ENCODE peak calls at places on chromosomes 6 and 20, in seven cellular contexts. S is HCT116, X is SK-N-SH, R is K562, H is HepG2, C is H1, F is GM12878. P is an unnamed sample.
A peak's percentile ranks its signal among the peaks of the same experiment; 100 is the strongest.

GRCh38 chr20:24694157-24694726 is 224.8 kb downstream of the SYNDIG1 start:
- DNase-seq in H (no peak), R (no peak), F (no peak), X (peak; percentile 6), S (no peak), C (peak; percentile 27), P (no peak)

GRCh38 chr6:35049885-35050284 is 91.3 kb downstream of the TCP11 start:
- DNase-seq in R (peak; percentile 14), C (no peak), F (no peak), S (no peak), X (peak; percentile 66), H (no peak), P (no peak)

GRCh38 chr6:36841756-36842155 is 2.5 kb upstream of the CPNE5 start:
- DNase-seq in C (no peak), F (no peak), H (no peak), X (no peak), S (no peak), R (no peak), P (no peak)

GRCh38 chr20:51650685-51651134 is 108.2 kb upstream of the NFATC2 start:
- DNase-seq in H (no peak), F (no peak), S (peak; percentile 15), R (no peak), C (no peak), X (no peak), P (no peak)

GRCh38 chr6:116387374-116387773 is 16.6 kb downstream of the DSE start:
- DNase-seq in S (peak; percentile 55), C (no peak), X (no peak), F (no peak), R (no peak), H (no peak), P (no peak)

GRCh38 chr6:3984494-3984893 is 94.4 kb downstream of the FAM217A start:
- DNase-seq in R (no peak), H (no peak), X (no peak), F (no peak), C (no peak), S (no peak), P (no peak)

GRCh38 chr20:47167846-47168245 is 188.7 kb downstream of the ZMYND8 start:
- DNase-seq in X (no peak), S (no peak), R (no peak), H (no peak), C (no peak), F (no peak), P (no peak)

GRCh38 chr6:160974304-160974771 is 17.2 kb upstream of the MAP3K4 start:
- DNase-seq in H (no peak), X (no peak), C (no peak), R (peak; percentile 74), S (no peak), F (no peak), P (no peak)

GRCh38 chr20:35066194-35066593 is 26.4 kb downstream of the TRPC4AP start:
- DNase-seq in R (no peak), X (no peak), S (no peak), H (no peak), F (no peak), C (no peak), P (no peak)

GRCh38 chr6:74368746-74369145 is 672.7 kb downstream of the CD109 start:
- DNase-seq in F (no peak), S (no peak), H (no peak), R (no peak), C (no peak), X (no peak), P (no peak)

GRCh38 chr6:134295953-134296553 is 21.9 kb downstream of the SGK1 start:
- DNase-seq in S (peak; percentile 12), X (no peak), F (no peak), C (no peak), R (peak; percentile 91), H (peak; percentile 54), P (no peak)

GRCh38 chr6:145731432-145731831 is 3.9 kb downstream of the EPM2A start:
- DNase-seq in F (no peak), R (peak; percentile 32), S (no peak), C (no peak), H (no peak), X (no peak), P (no peak)

GRCh38 chr6:112036088-112036637 is 17.7 kb upstream of the CCN6 start:
- DNase-seq in C (no peak), X (no peak), H (no peak), F (no peak), R (no peak), S (no peak), P (no peak)

GRCh38 chr6:84093405-84094049 is 60.0 kb downstream of the MRAP2 start:
- DNase-seq in S (no peak), H (no peak), C (no peak), X (no peak), F (no peak), R (peak; percentile 47), P (no peak)

GRCh38 chr20:43974665-43975064 is 60.0 kb downstream of the TOX2 start:
- DNase-seq in X (no peak), S (no peak), H (no peak), R (no peak), F (no peak), C (no peak), P (no peak)

GRCh38 chr6:160293844-160294243 is 35.2 kb upstream of the SLC22A2 start:
- DNase-seq in S (no peak), R (no peak), F (no peak), X (no peak), H (no peak), C (no peak), P (no peak)

DNA sequence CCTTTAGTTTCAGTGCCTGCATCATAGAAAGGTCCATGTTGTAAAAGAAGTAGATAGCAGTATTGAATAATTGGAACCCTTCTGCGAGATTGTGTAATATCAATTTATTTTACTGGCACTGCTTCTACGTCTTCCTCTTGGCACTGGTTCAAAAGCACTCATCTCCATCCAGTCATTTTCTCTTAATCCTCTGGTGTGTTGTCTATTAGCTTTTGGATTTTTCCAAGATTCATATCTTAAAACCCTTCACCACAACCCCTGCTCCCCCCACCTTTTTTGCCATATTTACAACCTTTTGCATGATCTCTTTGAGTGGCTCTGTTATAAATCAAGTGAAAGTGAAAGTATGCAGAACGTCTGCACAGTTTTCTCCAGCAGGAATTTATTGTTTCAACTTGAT is 76.6 kb upstream of the HSF2 start:
- DNase-seq in X (peak; percentile 2), S (no peak), F (no peak), H (no peak), C (no peak), R (no peak), P (no peak)
- H3K4me3 ChIP-seq in X (peak overlapping the region; percentile 47), S (peak overlapping the region; percentile 30), F (peak overlapping the region; percentile 42), H (no peak overlapping the region), C (no peak overlapping the region), R (no peak overlapping the region), P (no peak overlapping the region)

GRCh38 chr6:20319520-20320357 is 81.9 kb upstream of the E2F3 start:
- DNase-seq in R (no peak), X (no peak), F (peak; percentile 98), S (no peak), C (no peak), H (no peak), P (no peak)
- TF ChIP-seq YY1 in R (no peak), X (no peak), F (peak; percentile 32), S (no peak), C (no peak), H (no peak), P (no peak)

GRCh38 chr20:10260316-10260715 is 41.7 kb downstream of the SNAP25 start:
- DNase-seq in C (no peak), H (no peak), S (no peak), R (no peak), X (no peak), F (no peak), P (no peak)

GRCh38 chr20:10264166-10264558 is 45.5 kb downstream of the SNAP25 start:
- DNase-seq in C (no peak), S (no peak), H (no peak), F (no peak), X (no peak), R (no peak), P (no peak)

GRCh38 chr20:10259166-10259565 is 40.5 kb downstream of the SNAP25 start:
- DNase-seq in R (no peak), S (no peak), F (no peak), H (no peak), X (no peak), C (no peak), P (no peak)

GRCh38 chr20:10261702-10262101 is 43.1 kb downstream of the SNAP25 start:
- DNase-seq in F (no peak), R (no peak), X (no peak), C (no peak), S (no peak), H (no peak), P (no peak)

GRCh38 chr20:10263385-10264165 is 44.9 kb downstream of the SNAP25 start:
- DNase-seq in H (peak; percentile 95), F (no peak), R (no peak), X (no peak), C (no peak), S (no peak), P (no peak)
- H3K4me3 ChIP-seq in H (no peak overlapping the region), F (no peak overlapping the region), R (no peak overlapping the region), X (no peak overlapping the region), C (no peak overlapping the region), S (no peak overlapping the region), P (no peak overlapping the region)

GRCh38 chr20:39044501-39044900 is 82.4 kb downstream of the DHX35 start:
- DNase-seq in R (no peak), F (no peak), H (no peak), C (no peak), S (no peak), X (no peak), P (no peak)

GRCh38 chr20:39041067-39041466 is 78.9 kb downstream of the DHX35 start:
- DNase-seq in R (no peak), C (no peak), X (no peak), F (no peak), S (no peak), H (no peak), P (no peak)

GRCh38 chr20:39040116-39040515 is 78.0 kb downstream of the DHX35 start:
- DNase-seq in S (no peak), F (no peak), R (no peak), C (no peak), H (no peak), X (no peak), P (no peak)

GRCh38 chr20:39045676-39046075 is 83.5 kb downstream of the DHX35 start:
- DNase-seq in S (no peak), X (no peak), C (no peak), H (no peak), F (no peak), R (no peak), P (no peak)

DNA sequence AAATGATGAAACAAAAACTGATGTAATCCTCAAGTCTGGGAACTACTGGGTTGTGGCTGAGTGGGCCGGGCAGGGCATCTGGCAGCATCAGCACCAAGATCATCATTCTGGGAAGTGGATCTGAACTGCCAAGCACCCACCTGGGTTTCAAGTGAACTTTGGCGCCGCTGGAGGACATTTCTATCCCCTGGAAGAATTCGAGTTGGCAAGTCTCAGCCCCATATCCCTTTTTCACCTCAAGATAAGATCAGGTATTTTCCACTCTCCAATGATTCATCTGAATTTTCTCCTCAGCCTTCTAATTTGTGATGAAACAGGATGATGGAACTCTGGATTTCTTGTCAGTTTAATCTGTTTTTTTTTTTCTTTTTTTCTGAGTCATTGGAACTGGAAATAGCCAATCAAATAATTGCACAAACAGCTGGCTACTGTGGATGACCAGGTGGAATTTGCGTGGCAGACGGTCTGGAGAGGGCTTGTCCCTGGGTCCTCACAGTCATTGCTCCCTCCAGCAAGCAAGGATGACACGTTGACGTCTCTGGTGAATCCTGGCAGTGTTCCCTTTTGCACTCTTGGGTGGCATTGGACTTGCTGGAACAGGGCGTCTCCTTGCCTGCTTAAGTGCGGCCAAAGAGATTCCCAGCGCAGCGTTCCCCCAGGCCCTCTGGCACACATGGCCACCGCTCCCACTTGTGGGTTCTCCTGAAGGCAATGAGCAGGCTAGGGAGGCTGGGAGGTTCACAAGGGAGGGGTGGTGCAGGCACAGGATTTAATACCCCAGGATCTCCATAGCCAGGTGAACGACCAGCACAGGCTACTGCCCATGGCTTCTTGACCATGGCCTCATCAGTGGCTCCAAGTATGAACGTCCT is 80.4 kb downstream of the DHX35 start:
- DNase-seq in C (no peak), S (no peak), R (no peak), F (no peak), H (no peak), X (no peak), P (no peak)
- TF ChIP-seq YY1 in C (no peak), S (no peak), R (no peak), F (no peak), H (no peak), X (no peak), P (no peak)